ENCODE peak calls at places on chromosome 12, in five cellular contexts. T is retinal pigment epithelial cell, B is epithelial cell of esophagus, I is coronary artery, C is fibroblast of the aortic adventitia. S is an unnamed sample.

GRCh38 chr12:121279507-121279915 is 17.0 kb downstream of the CAMKK2 start:
- DNase-seq in T (no peak), B (no peak), I (no peak), C (peak; percentile 67), S (no peak)

GRCh38 chr12:109473006-109473405 is 4.1 kb downstream of the KCTD10 start:
- DNase-seq in T (no peak), B (peak; percentile 36), I (no peak), C (no peak), S (no peak)

GRCh38 chr12:120539303-120539702 is 5.1 kb downstream of the RNF10 start:
- DNase-seq in T (no peak), B (peak; percentile 65), I (no peak), C (peak; percentile 48), S (no peak)

GRCh38 chr12:21483531-21483930 is 17.9 kb downstream of the RECQL start:
- DNase-seq in T (no peak), B (no peak), I (no peak), C (no peak), S (no peak)

GRCh38 chr12:68497702-68498101 is 113.0 kb upstream of the RAP1B start:
- DNase-seq in T (peak; percentile 100), B (peak; percentile 18), I (no peak), C (peak; percentile 93), S (no peak)

GRCh38 chr12:42588981-42589464 is 523 bp downstream of the PRICKLE1 start:
- DNase-seq in T (no peak), B (peak; percentile 56), I (peak; percentile 74), C (peak; percentile 35), S (no peak)

GRCh38 chr12:120194534-120195395 is at the start of gene GCN1:
- DNase-seq in T (peak; percentile 44), B (peak; percentile 82), I (peak; percentile 90), C (peak; percentile 73), S (peak; percentile 37)

GRCh38 chr12:12461281-12461922 is 101.3 kb downstream of the DUSP16 start:
- DNase-seq in T (no peak), B (no peak), I (no peak), C (no peak), S (no peak)

GRCh38 chr12:64779349-64779974 is 20.3 kb upstream of the GNS start:
- DNase-seq in T (no peak), B (no peak), I (no peak), C (no peak), S (no peak)

GRCh38 chr12:119964123-119964522 is 24.9 kb upstream of the BICDL1 start:
- DNase-seq in T (no peak), B (no peak), I (no peak), C (no peak), S (no peak)

GRCh38 chr12:3160081-3160480 is 82.9 kb downstream of the TSPAN9 start:
- DNase-seq in T (no peak), B (peak; percentile 44), I (no peak), C (peak; percentile 46), S (no peak)

GRCh38 chr12:38926501-38926900 is 21.1 kb upstream of the CPNE8 start:
- DNase-seq in T (no peak), B (no peak), I (no peak), C (no peak), S (no peak)

GRCh38 chr12:59164991-59165718 is 244.9 kb upstream of the LRIG3 start:
- DNase-seq in T (no peak), B (peak; percentile 83), I (no peak), C (peak; percentile 69), S (no peak)

GRCh38 chr12:98635657-98636323 is 8.8 kb downstream of the IKBIP start:
- DNase-seq in T (peak; percentile 91), B (peak; percentile 89), I (no peak), C (peak; percentile 76), S (no peak)

GRCh38 chr12:77841467-77842054 is 10.9 kb downstream of the NAV3 start:
- DNase-seq in T (no peak), B (peak; percentile 48), I (no peak), C (no peak), S (no peak)

GRCh38 chr12:127819066-127819465 is 447.9 kb upstream of the TMEM132C start:
- DNase-seq in T (no peak), B (no peak), I (no peak), C (peak; percentile 22), S (no peak)

GRCh38 chr12:70372881-70373280 is 6.8 kb downstream of the KCNMB4 start:
- DNase-seq in T (no peak), B (no peak), I (no peak), C (no peak), S (no peak)

GRCh38 chr12:46891306-46891705 is 65.5 kb upstream of the SLC38A4 start:
- DNase-seq in T (no peak), B (peak; percentile 27), I (no peak), C (peak; percentile 49), S (no peak)

GRCh38 chr12:99284161-99284560 is 363.4 kb upstream of the GARIN6 start:
- DNase-seq in T (no peak), B (peak; percentile 21), I (no peak), C (no peak), S (no peak)

GRCh38 chr12:20434993-20435392 is 66.7 kb downstream of the PDE3A start:
- DNase-seq in T (no peak), B (no peak), I (no peak), C (peak; percentile 47), S (no peak)

GRCh38 chr12:19138551-19139344 is 9.2 kb downstream of the PLEKHA5 start:
- DNase-seq in T (no peak), B (peak; percentile 69), I (no peak), C (no peak), S (no peak)

GRCh38 chr12:5395443-5396401 is 36.2 kb upstream of the NTF3 start:
- DNase-seq in T (no peak), B (peak; percentile 45), I (no peak), C (no peak), S (no peak)

GRCh38 chr12:3218150-3218845 is 141.1 kb downstream of the TSPAN9 start:
- DNase-seq in T (no peak), B (peak; percentile 84), I (peak; percentile 86), C (peak; percentile 85), S (peak; percentile 55)

GRCh38 chr12:124433147-124433874 is 134.1 kb downstream of the NCOR2 start:
- DNase-seq in T (no peak), B (no peak), I (no peak), C (no peak), S (no peak)

GRCh38 chr12:92044435-92044834 is 101.2 kb downstream of the BTG1 start:
- DNase-seq in T (no peak), B (no peak), I (no peak), C (no peak), S (no peak)

GRCh38 chr12:109728921-109729836 is 15.6 kb downstream of the FAM222A start:
- DNase-seq in T (no peak), B (peak; percentile 52), I (no peak), C (no peak), S (no peak)

GRCh38 chr12:25151476-25151875 is 43.5 kb downstream of the DNAI7 start:
- DNase-seq in T (peak; percentile 91), B (peak; percentile 92), I (peak; percentile 76), C (peak; percentile 94), S (peak; percentile 93)

GRCh38 chr12:89135976-89136634 is 216.2 kb downstream of the DUSP6 start:
- DNase-seq in T (no peak), B (peak; percentile 82), I (no peak), C (peak; percentile 76), S (no peak)

DNA sequence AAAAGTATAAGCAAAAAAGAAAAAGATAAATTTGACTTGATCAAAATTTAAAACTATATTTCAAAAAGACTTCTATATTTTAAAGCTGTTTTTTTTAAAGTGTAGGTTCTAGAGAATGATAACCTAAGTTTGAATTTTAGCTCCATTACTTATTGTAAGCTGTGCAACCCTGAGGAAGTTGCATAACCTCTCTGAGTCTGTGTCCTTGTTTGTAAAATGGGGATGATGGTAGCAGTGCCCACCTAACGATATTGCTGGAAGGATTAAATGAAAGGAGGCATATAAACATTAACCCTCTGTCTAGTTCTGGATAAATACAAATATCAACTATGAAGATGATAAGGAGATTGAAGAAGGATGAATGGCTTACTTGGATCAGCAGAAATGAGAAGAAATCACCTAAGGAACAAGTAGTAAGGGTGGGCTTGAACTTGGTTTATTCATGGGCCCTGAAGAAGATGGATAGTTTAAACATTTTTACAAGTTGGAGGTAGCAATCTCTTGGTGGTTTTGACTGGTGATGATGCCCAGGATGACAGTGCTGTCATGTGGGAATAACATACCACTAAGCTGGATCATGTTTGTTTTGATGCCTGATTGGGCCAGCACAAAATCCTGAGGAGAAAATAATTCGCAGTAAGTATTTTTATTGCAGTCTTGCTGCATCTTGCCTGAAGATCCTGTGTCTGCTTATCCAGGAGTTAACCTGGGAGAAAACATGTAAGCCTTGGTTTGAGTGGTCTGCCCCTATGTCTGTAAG is 35.0 kb downstream of the TXNRD1 start:
- DNase-seq in T (no peak), B (no peak), I (no peak), C (no peak), S (no peak)
- TF ChIP-seq CTCF in T (no peak), B (no peak), I (no peak), C (no peak), S (no peak)

GRCh38 chr12:22981711-22982110 is 356.7 kb downstream of the ETNK1 start:
- DNase-seq in T (no peak), B (peak; percentile 58), I (no peak), C (peak; percentile 60), S (no peak)
- TF ChIP-seq CTCF in T (peak; percentile 29), B (peak; percentile 45), I (no peak), C (peak; percentile 35), S (peak; percentile 23)

DNA sequence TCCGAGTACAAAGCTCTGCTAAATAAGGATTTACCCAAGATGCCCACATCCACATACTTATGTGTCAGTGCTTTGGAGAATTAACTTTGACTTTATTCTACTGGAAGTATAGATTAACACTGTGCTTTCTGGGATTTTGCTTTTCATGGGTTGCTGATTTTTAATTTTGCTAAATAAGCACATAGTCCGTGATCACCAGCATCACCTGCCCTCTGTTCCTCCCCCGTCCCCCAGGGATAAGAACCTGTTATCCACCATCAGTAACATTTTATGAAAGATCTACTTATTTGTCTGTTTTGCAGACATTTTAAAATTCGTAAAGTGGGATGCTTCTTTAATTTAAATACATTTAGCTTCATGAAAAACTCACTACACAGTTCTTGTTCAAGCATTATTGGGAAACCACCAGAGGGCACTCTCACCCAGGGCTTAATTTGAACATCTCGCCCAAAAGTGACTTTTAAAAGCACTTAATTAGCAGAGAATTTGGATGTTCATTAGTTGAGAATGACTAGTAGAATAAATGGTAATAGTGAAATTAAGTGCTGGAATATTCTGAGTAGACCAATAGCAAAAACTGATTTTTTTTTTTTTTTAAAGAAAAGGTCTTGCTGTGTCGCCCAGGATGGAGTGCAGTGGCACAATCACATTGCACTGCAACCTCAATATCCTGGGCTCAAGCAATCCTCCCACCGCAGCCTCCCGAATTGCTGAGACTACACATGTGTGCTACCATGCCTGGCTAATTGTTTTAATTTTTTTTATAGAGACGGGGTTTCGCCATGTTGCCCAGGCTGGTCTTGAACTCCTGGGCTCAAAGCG is 35.7 kb downstream of the MRPL42 start:
- DNase-seq in T (no peak), B (peak; percentile 51), I (no peak), C (peak; percentile 67), S (no peak)
- TF ChIP-seq CTCF in T (peak; percentile 80), B (peak; percentile 74), I (peak; percentile 63), C (peak; percentile 79), S (peak; percentile 76)

GRCh38 chr12:105409881-105410471 is 79.5 kb downstream of the C12orf75 start:
- DNase-seq in T (no peak), B (peak; percentile 27), I (peak; percentile 73), C (peak; percentile 71), S (peak; percentile 16)
- TF ChIP-seq CTCF in T (no peak), B (no peak), I (no peak), C (no peak), S (no peak)

GRCh38 chr12:71594214-71594948 is 69.3 kb downstream of the ZFC3H1 start:
- DNase-seq in T (no peak), B (no peak), I (no peak), C (peak; percentile 51), S (no peak)
- TF ChIP-seq CTCF in T (no peak), B (no peak), I (no peak), C (no peak), S (no peak)